ENCODE peak calls at places on chromosomes 11 and 22, in seven cellular contexts. G is HCT116, C is progenitor cell of endocrine pancreas, N is mesothelial cell of epicardium, L is endothelial cell, P is psoas muscle, Z is BE2C. K is an unnamed sample.
A peak's percentile ranks its signal among the peaks of the same experiment; 100 is the strongest.

GRCh38 chr22:48920776-48921241 is 906.9 kb downstream of the BRD1 start:
- DNase-seq in G (no peak), C (no peak), N (no peak), L (no peak), P (no peak), Z (no peak), K (no peak)

GRCh38 chr11:749731-750130 is 2.5 kb downstream of the TALDO1 start:
- DNase-seq in G (no peak), C (no peak), N (no peak), L (no peak), P (no peak), Z (no peak), K (no peak)

GRCh38 chr11:27718853-27719574 is 18.8 kb upstream of the BDNF start:
- DNase-seq in G (no peak), C (peak; percentile 46), N (peak; percentile 62), L (peak; percentile 70), P (no peak), Z (peak; percentile 27), K (no peak)

GRCh38 chr11:33635161-33635560 is 65.5 kb downstream of the C11orf91 start:
- DNase-seq in G (no peak), C (no peak), N (no peak), L (no peak), P (peak; percentile 71), Z (no peak), K (no peak)

GRCh38 chr11:103051986-103052385 is 40.0 kb downstream of the DCUN1D5 start:
- DNase-seq in G (no peak), C (no peak), N (no peak), L (no peak), P (no peak), Z (no peak), K (no peak)

GRCh38 chr11:64685536-64685935 is 37.5 kb downstream of the NRXN2 start:
- DNase-seq in G (no peak), C (no peak), N (no peak), L (no peak), P (no peak), Z (no peak), K (no peak)

GRCh38 chr11:78789365-78789764 is 214.7 kb upstream of the NARS2 start:
- DNase-seq in G (no peak), C (no peak), N (no peak), L (no peak), P (no peak), Z (no peak), K (no peak)

GRCh38 chr11:73597340-73597955 is 464 bp downstream of the FAM168A start:
- DNase-seq in G (no peak), C (no peak), N (no peak), L (peak; percentile 5), P (no peak), Z (no peak), K (no peak)

GRCh38 chr22:37802310-37803194 is 5.2 kb upstream of the GCAT start:
- DNase-seq in G (no peak), C (peak; percentile 51), N (peak; percentile 73), L (peak; percentile 63), P (peak; percentile 60), Z (peak; percentile 78), K (no peak)

DNA sequence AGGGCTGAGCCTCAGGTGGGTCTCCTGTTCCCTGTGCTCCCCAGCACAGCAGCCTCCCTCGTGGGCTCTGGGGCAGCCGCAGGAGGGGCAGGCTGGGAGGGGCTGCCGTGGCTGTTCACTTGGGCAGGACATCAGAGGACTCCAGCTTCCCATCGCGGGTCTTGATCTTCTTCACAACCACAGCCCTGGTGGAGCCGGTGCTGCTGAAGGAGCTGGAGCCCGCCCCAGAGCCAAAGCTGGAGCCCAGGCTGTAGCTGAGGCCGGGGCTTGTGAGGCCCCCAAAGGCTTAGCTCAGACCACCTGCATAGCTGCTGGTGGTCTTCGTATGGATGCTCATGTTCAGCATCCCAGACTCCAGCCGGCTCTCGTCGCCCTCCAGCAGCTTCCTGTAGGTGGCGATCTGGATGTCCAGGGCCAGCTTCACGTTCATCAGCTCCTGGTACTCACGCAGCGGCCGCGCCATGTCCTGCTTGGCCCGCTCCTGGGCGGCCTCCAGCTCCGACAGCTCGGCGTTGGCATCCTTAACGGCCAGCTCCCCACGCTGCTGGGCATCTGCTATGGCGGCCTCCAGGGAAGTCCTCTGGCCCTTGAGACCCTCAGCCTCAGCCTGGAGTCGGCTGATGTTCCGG is 126.1 kb downstream of the NECTIN1 start:
- DNase-seq in G (no peak), C (no peak), N (no peak), L (no peak), P (no peak), Z (no peak), K (no peak)
- TF ChIP-seq CTCF in G (no peak), C (peak; percentile 20), N (no peak), L (no peak), P (no peak), Z (no peak), K (no peak)

GRCh38 chr11:127074151-127074761 is 73.7 kb upstream of the KIRREL3 start:
- DNase-seq in G (no peak), C (no peak), N (no peak), L (peak; percentile 31), P (no peak), Z (peak; percentile 56), K (no peak)
- TF ChIP-seq CTCF in G (no peak), C (peak; percentile 51), N (no peak), L (no peak), P (no peak), Z (peak; percentile 55), K (no peak)

DNA sequence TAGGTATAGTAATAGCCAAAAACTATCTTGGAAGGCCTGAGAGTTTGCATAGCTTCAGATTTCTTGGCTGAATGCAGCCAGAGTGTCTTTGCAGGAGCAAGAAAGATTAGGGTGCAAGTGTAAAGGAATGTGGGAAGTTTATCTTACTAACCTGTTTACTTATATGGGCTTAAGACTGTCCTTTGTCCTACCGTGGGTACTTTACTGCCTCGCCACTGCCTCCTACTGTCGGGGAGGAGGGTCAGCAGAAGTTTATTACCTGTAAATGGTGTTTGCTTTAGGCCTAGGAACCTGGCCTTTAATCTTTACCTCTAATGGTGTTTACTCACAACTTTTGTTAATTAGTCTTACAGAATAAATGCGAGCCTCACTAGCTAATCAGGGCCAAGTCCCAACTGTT is 633.8 kb downstream of the DLG2 start:
- DNase-seq in G (peak; percentile 1), C (no peak), N (no peak), L (peak; percentile 24), P (no peak), Z (no peak), K (no peak)
- TF ChIP-seq CTCF in G (no peak), C (peak; percentile 39), N (no peak), L (peak; percentile 32), P (no peak), Z (peak; percentile 12), K (no peak)

GRCh38 chr11:61764606-61765260 is 12.3 kb downstream of the MYRF start:
- DNase-seq in G (no peak), C (no peak), N (no peak), L (no peak), P (no peak), Z (no peak), K (no peak)
- TF ChIP-seq CTCF in G (no peak), C (peak; percentile 10), N (no peak), L (no peak), P (no peak), Z (no peak), K (no peak)

K was measured in tibial artery.